ENCODE peak calls at places on chromosomes 3 and 15, in seven cellular contexts. K is IMR-90; S is transverse colon; P is effector memory CD4-positive, alpha-beta T cell; G is hepatocyte; L is fibroblast of lung; Y is right atrium auricular region. F is an unnamed sample. For H3K27me3, the result is how much of the 10 kb centered on the place peaks cover.

GRCh38 chr3:177041021-177041729 is 156.1 kb downstream of the TBL1XR1 start:
- DNase-seq in Y (peak), G (no peak), L (peak), P (no peak), K (peak), S (no peak), F (no peak)

GRCh38 chr3:133377396-133377795 is 22.5 kb upstream of the BFSP2 start:
- DNase-seq in K (peak), P (no peak), G (peak), Y (no peak), L (peak), S (no peak), F (peak)

GRCh38 chr3:47433796-47434195 is 41.9 kb downstream of the SCAP start:
- DNase-seq in G (no peak), L (no peak), K (no peak), Y (no peak), S (peak), P (no peak), F (no peak)

GRCh38 chr3:14439501-14440167 is 37.2 kb downstream of the SLC6A6 start:
- DNase-seq in P (no peak), G (no peak), L (peak), K (peak), S (peak), Y (peak), F (no peak)

GRCh38 chr3:17133637-17134545 is 249.1 kb downstream of the PLCL2 start:
- DNase-seq in G (no peak), Y (peak), S (no peak), K (no peak), L (no peak), P (no peak), F (no peak)

GRCh38 chr3:172332256-172333041 is 115.8 kb downstream of the GHSR start:
- DNase-seq in S (peak), L (peak), K (peak), P (peak), Y (peak), G (peak), F (peak)

GRCh38 chr15:93020976-93021772 is 67.8 kb downstream of the RGMA start:
- DNase-seq in G (no peak), K (no peak), L (no peak), Y (no peak), S (no peak), P (no peak), F (peak)

GRCh38 chr3:59605318-59605717 is 555.5 kb upstream of the CFAP20DC start:
- DNase-seq in S (peak), P (no peak), Y (no peak), G (no peak), K (no peak), L (no peak), F (no peak)

GRCh38 chr3:29281265-29282228 is 676 bp downstream of the RBMS3 start:
- DNase-seq in K (peak), P (no peak), S (no peak), L (peak), Y (no peak), G (peak), F (peak)

GRCh38 chr3:141067559-141067958 is 16.4 kb downstream of the SPSB4 start:
- DNase-seq in G (no peak), Y (no peak), P (no peak), K (no peak), S (no peak), L (no peak), F (no peak)

GRCh38 chr3:150925751-150926201 is 20.5 kb upstream of the MINDY4B start:
- DNase-seq in K (peak), P (no peak), L (peak), S (peak), Y (no peak), G (peak), F (no peak)

GRCh38 chr3:191331443-191331842 is 1.1 kb upstream of the UTS2B start:
- DNase-seq in S (no peak), K (peak), Y (no peak), G (no peak), P (no peak), L (peak), F (no peak)

GRCh38 chr15:96225642-96226259 is 104.7 kb upstream of the NR2F2 start:
- DNase-seq in G (no peak), L (no peak), P (no peak), K (no peak), S (no peak), Y (no peak), F (no peak)

GRCh38 chr15:85379403-85380131 is 836 bp upstream of the AKAP13 start:
- DNase-seq in G (peak), Y (no peak), L (peak), S (peak), K (no peak), P (peak), F (peak)

GRCh38 chr15:101781927-101782326 is 21.4 kb upstream of the OR4F6 start:
- DNase-seq in K (no peak), Y (no peak), S (no peak), G (no peak), L (no peak), P (no peak), F (no peak)

GRCh38 chr15:28051920-28052633 is 47.0 kb downstream of the OCA2 start:
- DNase-seq in S (no peak), Y (no peak), K (no peak), L (no peak), P (no peak), G (no peak), F (no peak)

GRCh38 chr3:197336348-197336747 is 37.9 kb upstream of the DLG1 start:
- DNase-seq in P (no peak), S (no peak), K (no peak), Y (no peak), G (no peak), L (no peak), F (no peak)

GRCh38 chr15:92822216-92823144 is 77.6 kb upstream of the CHD2 start:
- DNase-seq in L (no peak), P (no peak), K (no peak), Y (no peak), S (no peak), G (no peak), F (no peak)

GRCh38 chr3:97910931-97911351 is 61.3 kb downstream of the RIOX2 start:
- DNase-seq in Y (no peak), K (no peak), G (peak), S (no peak), P (no peak), L (no peak), F (no peak)

DNA sequence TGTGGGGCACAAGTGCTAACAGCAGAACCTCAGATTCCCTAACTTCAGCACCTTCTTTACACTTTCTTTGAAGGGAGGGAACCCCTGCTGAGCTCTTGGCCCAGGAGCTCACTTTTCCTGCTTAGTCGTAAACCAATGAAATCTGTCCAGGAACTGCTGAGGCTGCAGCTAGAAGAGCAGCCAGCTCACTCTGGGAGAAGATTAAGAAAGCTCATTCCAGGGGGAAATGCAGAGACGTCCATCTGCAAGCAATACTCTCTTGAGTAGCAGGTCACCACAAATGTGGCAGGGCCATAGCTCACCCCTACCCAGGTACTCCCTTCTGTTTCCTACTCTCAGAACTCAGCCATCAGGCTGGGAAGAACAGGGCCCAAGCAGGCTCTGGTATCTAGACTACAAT is 103.3 kb downstream of the WDR76 start:
- DNase-seq in Y (no peak), P (no peak), S (no peak), G (peak), L (no peak), K (peak), F (no peak)
- H3K27ac ChIP-seq in Y (no peak), P (no peak), S (no peak), G (no peak), L (no peak), K (no peak), F (no peak)

GRCh38 chr15:77825143-77825542 is 192.4 kb upstream of the LINGO1 start:
- DNase-seq in K (no peak), L (no peak), S (no peak), Y (no peak), G (no peak), P (no peak), F (no peak)
- H3K27me3 ChIP-seq in K (half or more), L (under half), S (under half), Y (under half), G (under half), P (under half), F (under half)

DNA sequence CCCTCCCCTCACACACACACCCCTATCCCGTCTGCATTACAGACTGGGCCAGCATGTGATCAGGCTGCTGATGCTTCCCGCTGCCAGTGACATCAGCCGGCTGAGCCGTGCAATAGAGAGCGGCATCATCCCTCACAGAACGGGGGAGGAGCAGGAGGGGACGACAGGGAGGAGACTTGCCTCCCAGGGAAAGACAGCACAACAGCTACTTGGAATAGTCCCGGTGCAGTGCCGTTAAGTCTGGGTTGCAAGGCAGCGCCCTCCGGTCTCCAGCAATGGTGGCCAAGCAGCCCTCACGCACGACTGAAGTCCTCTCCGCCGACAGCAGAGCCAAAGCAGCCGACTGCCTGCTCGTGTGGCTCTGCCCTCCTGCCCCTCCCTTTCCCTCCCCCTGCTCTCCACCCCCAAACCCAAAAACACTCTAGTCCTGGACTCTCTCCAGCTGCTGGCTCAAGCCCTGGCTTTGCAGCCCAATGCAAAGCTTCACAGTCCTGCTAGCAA is 31.5 kb upstream of the RPS17 start:
- DNase-seq in P (no peak), G (peak), Y (peak), L (peak), S (peak), K (peak), F (no peak)
- H3K27ac ChIP-seq in P (no peak), G (peak), Y (peak), L (peak), S (peak), K (peak), F (no peak)

DNA sequence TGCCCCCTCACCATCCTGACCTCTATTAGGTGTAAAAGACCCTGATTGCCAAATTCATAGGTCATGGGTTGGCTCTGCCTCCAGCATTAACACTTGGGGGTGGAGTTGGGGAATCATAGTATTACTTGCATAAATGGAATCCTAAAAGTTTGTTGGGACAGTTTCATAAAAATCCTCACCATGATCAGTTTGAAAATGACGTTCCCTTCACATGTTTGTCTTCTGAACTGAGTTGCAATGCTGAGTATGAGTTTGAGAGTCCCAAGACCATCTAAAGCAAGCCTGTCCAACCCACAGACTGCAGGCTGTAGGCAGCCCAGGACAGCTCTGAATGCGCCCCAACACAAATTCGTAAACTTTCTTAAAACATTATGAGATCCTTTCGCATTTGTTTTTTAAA is 36.9 kb downstream of the FLNB start:
- DNase-seq in G (no peak), K (no peak), L (no peak), S (no peak), P (no peak), Y (no peak), F (no peak)
- H3K27me3 ChIP-seq in G (under half), K (under half), L (under half), S (under half), P (under half), Y (under half), F (under half)

GRCh38 chr3:113231827-113232253 is 20.5 kb downstream of the BOC start:
- DNase-seq in S (no peak), G (peak), L (peak), Y (no peak), K (peak), P (no peak), F (no peak)
- H3K27ac ChIP-seq in S (peak), G (peak), L (peak), Y (no peak), K (no peak), P (no peak), F (no peak)

GRCh38 chr15:70535071-70535954 is 228.0 kb downstream of the UACA start:
- DNase-seq in P (peak), L (no peak), G (no peak), S (peak), Y (peak), K (no peak), F (peak)
- H3K27me3 ChIP-seq in P (under half), L (under half), G (under half), S (under half), Y (under half), K (half or more), F (under half)

GRCh38 chr3:128270559-128271492 is 117.5 kb downstream of the EEFSEC start:
- DNase-seq in P (no peak), K (no peak), Y (no peak), S (no peak), G (no peak), L (no peak), F (no peak)
- H3K27ac ChIP-seq in P (no peak), K (no peak), Y (no peak), S (no peak), G (no peak), L (no peak), F (no peak)

DNA sequence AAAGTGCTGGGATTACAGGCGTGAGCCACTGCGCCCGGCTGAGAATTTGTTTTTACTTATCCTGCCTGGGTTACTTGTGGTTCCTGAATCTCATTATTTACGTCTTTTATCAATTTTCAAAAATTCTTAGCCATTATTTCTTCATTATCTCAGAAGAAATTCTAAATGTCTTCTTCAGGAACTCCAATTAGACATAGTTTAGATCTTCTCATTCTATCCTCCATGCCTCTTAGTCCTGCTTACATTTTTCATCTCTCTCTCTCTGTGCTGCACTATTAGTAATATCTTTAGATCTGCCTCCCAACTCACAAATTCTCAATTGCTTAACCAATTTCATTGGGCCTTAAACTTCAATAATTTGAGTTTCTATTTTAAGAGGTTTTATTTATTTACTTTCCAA is 124.4 kb upstream of the MRPS22 start:
- DNase-seq in Y (no peak), G (no peak), L (no peak), P (no peak), K (no peak), S (no peak), F (no peak)
- H3K27me3 ChIP-seq in Y (under half), G (under half), L (under half), P (under half), K (under half), S (under half), F (under half)

DNA sequence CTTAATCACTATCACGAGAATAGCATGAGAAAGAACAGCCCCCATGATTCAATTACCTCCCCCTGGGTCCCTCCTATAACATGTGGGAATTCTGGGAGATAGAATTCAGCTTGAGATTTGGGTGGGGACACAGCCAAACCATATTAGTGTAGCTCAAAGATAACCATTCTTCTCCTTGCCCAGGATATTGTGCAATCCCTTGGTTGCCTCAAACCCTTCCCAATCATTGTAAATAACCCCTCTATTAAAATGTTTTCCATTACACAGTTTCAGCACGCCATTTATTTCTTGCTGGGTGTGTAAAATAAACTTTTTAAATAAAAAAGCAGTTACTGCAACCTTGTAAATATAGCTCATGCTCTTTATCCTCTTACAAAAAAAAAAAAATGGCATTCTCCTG is 47.7 kb downstream of the ZNF385D start:
- DNase-seq in G (no peak), L (peak), K (no peak), Y (no peak), S (no peak), P (no peak), F (no peak)
- H3K27ac ChIP-seq in G (no peak), L (no peak), K (no peak), Y (no peak), S (no peak), P (no peak), F (no peak)